ENCODE peak calls at places on chromosome 21, in four cellular contexts. B, M, D and N are unnamed samples.

GRCh38 chr21:44571844-44572782 is 1.4 kb upstream of the KRTAP10-4 start:
- DNase-seq in B (no peak), D (no peak), M (no peak), N (no peak)

GRCh38 chr21:45643021-45643980 is at the start of gene PCBP3:
- DNase-seq in D (peak; percentile 91), M (peak; percentile 93), B (peak; percentile 80), N (peak; percentile 89)

GRCh38 chr21:39483917-39484316 is 32.1 kb downstream of the SH3BGR start:
- DNase-seq in M (peak; percentile 54), B (no peak), D (peak; percentile 1), N (no peak)

GRCh38 chr21:46121286-46122221 is 23.6 kb downstream of the COL6A2 start:
- DNase-seq in D (no peak), B (no peak), M (no peak), N (no peak)

GRCh38 chr21:44090332-44090731 is 16.9 kb upstream of the PWP2 start:
- DNase-seq in B (no peak), M (no peak), D (no peak), N (no peak)

GRCh38 chr21:40555129-40555528 is 291.8 kb downstream of the DSCAM start:
- DNase-seq in B (no peak), M (no peak), D (no peak), N (no peak)

GRCh38 chr21:32532636-32533035 is 52.7 kb downstream of the TCP10L start:
- DNase-seq in D (no peak), M (no peak), B (no peak), N (no peak)

GRCh38 chr21:45158491-45159423 is 84.4 kb downstream of the ADARB1 start:
- DNase-seq in B (no peak), M (no peak), D (no peak), N (no peak)

GRCh38 chr21:29470397-29470796 is 171.7 kb downstream of the BACH1 start:
- DNase-seq in M (no peak), B (no peak), D (no peak), N (no peak)

GRCh38 chr21:41507521-41508414 is at the start of gene TMPRSS2:
- DNase-seq in D (no peak), M (no peak), B (no peak), N (no peak)

GRCh38 chr21:26405735-26406361 is 167.2 kb downstream of the CYYR1 start:
- DNase-seq in D (peak; percentile 90), M (peak; percentile 84), B (peak; percentile 46), N (peak; percentile 76)

GRCh38 chr21:36450511-36450910 is 29.4 kb downstream of the CLDN14 start:
- DNase-seq in M (peak; percentile 57), B (peak; percentile 21), D (peak; percentile 25), N (no peak)

GRCh38 chr21:45102391-45102932 is 28.1 kb downstream of the ADARB1 start:
- DNase-seq in M (peak; percentile 22), B (no peak), D (peak; percentile 88), N (no peak)

GRCh38 chr21:20802631-20803260 is 195.5 kb upstream of the NCAM2 start:
- DNase-seq in M (no peak), B (no peak), D (no peak), N (no peak)